ENCODE peak calls at places on chromosomes 16 and 17, in ten cellular contexts. One of them, this sample, is unnamed.

GRCh38 chr16:19555938-19556778 is 655 bp downstream of the VPS35L start:
- DNase-seq in CD4-positive, alpha-beta memory T cell: peak
- DNase-seq in effector CD4-positive, alpha-beta T cell: no peak
- DNase-seq in NCI-H69: peak
- DNase-seq in naive thymus-derived CD4-positive, alpha-beta T cell: peak
- DNase-seq in activated CD4-positive, alpha-beta T cell treated with anti-CD3 and anti-CD28 coated beads, Interleukin-2, amount 50 U/mL, for 1 hour: peak
- DNase-seq in NCI-H510A: no peak
- DNase-seq in choroid plexus epithelial cell: peak
- DNase-seq in AG09309: no peak
- DNase-seq in SK-N-SH: peak
- DNase-seq in this sample: peak

GRCh38 chr17:34139996-34140395 is 115.1 kb upstream of the CCL2 start:
- DNase-seq in NCI-H510A: no peak
- DNase-seq in SK-N-SH: no peak
- DNase-seq in NCI-H69: peak
- DNase-seq in AG09309: no peak
- DNase-seq in choroid plexus epithelial cell: no peak
- DNase-seq in CD4-positive, alpha-beta memory T cell: no peak
- DNase-seq in effector CD4-positive, alpha-beta T cell: no peak
- DNase-seq in naive thymus-derived CD4-positive, alpha-beta T cell: no peak
- DNase-seq in activated CD4-positive, alpha-beta T cell treated with anti-CD3 and anti-CD28 coated beads, Interleukin-2, amount 50 U/mL, for 1 hour: no peak
- DNase-seq in this sample: no peak

GRCh38 chr16:67966549-67967182 is 1.8 kb downstream of the SLC12A4 start:
- DNase-seq in SK-N-SH: no peak
- DNase-seq in CD4-positive, alpha-beta memory T cell: no peak
- DNase-seq in naive thymus-derived CD4-positive, alpha-beta T cell: no peak
- DNase-seq in NCI-H510A: no peak
- DNase-seq in effector CD4-positive, alpha-beta T cell: no peak
- DNase-seq in NCI-H69: peak
- DNase-seq in choroid plexus epithelial cell: peak
- DNase-seq in activated CD4-positive, alpha-beta T cell treated with anti-CD3 and anti-CD28 coated beads, Interleukin-2, amount 50 U/mL, for 1 hour: no peak
- DNase-seq in AG09309: no peak
- DNase-seq in this sample: no peak

GRCh38 chr17:28033972-28034714 is 8.3 kb upstream of the NLK start:
- DNase-seq in choroid plexus epithelial cell: peak
- DNase-seq in NCI-H510A: no peak
- DNase-seq in SK-N-SH: no peak
- DNase-seq in effector CD4-positive, alpha-beta T cell: no peak
- DNase-seq in AG09309: peak
- DNase-seq in CD4-positive, alpha-beta memory T cell: no peak
- DNase-seq in NCI-H69: peak
- DNase-seq in naive thymus-derived CD4-positive, alpha-beta T cell: no peak
- DNase-seq in activated CD4-positive, alpha-beta T cell treated with anti-CD3 and anti-CD28 coated beads, Interleukin-2, amount 50 U/mL, for 1 hour: no peak
- DNase-seq in this sample: no peak

GRCh38 chr16:49608095-49608494 is 234.5 kb downstream of the C16orf78 start:
- DNase-seq in NCI-H510A: peak
- DNase-seq in SK-N-SH: no peak
- DNase-seq in effector CD4-positive, alpha-beta T cell: no peak
- DNase-seq in CD4-positive, alpha-beta memory T cell: no peak
- DNase-seq in choroid plexus epithelial cell: peak
- DNase-seq in AG09309: no peak
- DNase-seq in activated CD4-positive, alpha-beta T cell treated with anti-CD3 and anti-CD28 coated beads, Interleukin-2, amount 50 U/mL, for 1 hour: no peak
- DNase-seq in naive thymus-derived CD4-positive, alpha-beta T cell: no peak
- DNase-seq in NCI-H69: peak
- DNase-seq in this sample: no peak

GRCh38 chr17:55264273-55264639 is 504 bp upstream of the HLF start:
- DNase-seq in NCI-H69: peak
- DNase-seq in AG09309: no peak
- DNase-seq in effector CD4-positive, alpha-beta T cell: no peak
- DNase-seq in activated CD4-positive, alpha-beta T cell treated with anti-CD3 and anti-CD28 coated beads, Interleukin-2, amount 50 U/mL, for 1 hour: no peak
- DNase-seq in CD4-positive, alpha-beta memory T cell: no peak
- DNase-seq in naive thymus-derived CD4-positive, alpha-beta T cell: no peak
- DNase-seq in NCI-H510A: no peak
- DNase-seq in choroid plexus epithelial cell: no peak
- DNase-seq in SK-N-SH: peak
- DNase-seq in this sample: no peak

GRCh38 chr16:71878911-71879310 is 5.1 kb downstream of the ZNF821 start:
- DNase-seq in naive thymus-derived CD4-positive, alpha-beta T cell: no peak
- DNase-seq in activated CD4-positive, alpha-beta T cell treated with anti-CD3 and anti-CD28 coated beads, Interleukin-2, amount 50 U/mL, for 1 hour: no peak
- DNase-seq in AG09309: no peak
- DNase-seq in NCI-H510A: no peak
- DNase-seq in effector CD4-positive, alpha-beta T cell: no peak
- DNase-seq in choroid plexus epithelial cell: no peak
- DNase-seq in SK-N-SH: no peak
- DNase-seq in CD4-positive, alpha-beta memory T cell: no peak
- DNase-seq in NCI-H69: no peak
- DNase-seq in this sample: no peak

GRCh38 chr17:27565874-27566672 is 64.9 kb upstream of the LGALS9 start:
- DNase-seq in effector CD4-positive, alpha-beta T cell: no peak
- DNase-seq in SK-N-SH: no peak
- DNase-seq in naive thymus-derived CD4-positive, alpha-beta T cell: no peak
- DNase-seq in CD4-positive, alpha-beta memory T cell: no peak
- DNase-seq in AG09309: no peak
- DNase-seq in NCI-H510A: no peak
- DNase-seq in activated CD4-positive, alpha-beta T cell treated with anti-CD3 and anti-CD28 coated beads, Interleukin-2, amount 50 U/mL, for 1 hour: no peak
- DNase-seq in choroid plexus epithelial cell: peak
- DNase-seq in NCI-H69: no peak
- DNase-seq in this sample: no peak

GRCh38 chr17:33178641-33179040 is 114.5 kb downstream of the ASIC2 start:
- DNase-seq in SK-N-SH: no peak
- DNase-seq in AG09309: no peak
- DNase-seq in naive thymus-derived CD4-positive, alpha-beta T cell: no peak
- DNase-seq in effector CD4-positive, alpha-beta T cell: no peak
- DNase-seq in NCI-H69: peak
- DNase-seq in NCI-H510A: no peak
- DNase-seq in CD4-positive, alpha-beta memory T cell: no peak
- DNase-seq in activated CD4-positive, alpha-beta T cell treated with anti-CD3 and anti-CD28 coated beads, Interleukin-2, amount 50 U/mL, for 1 hour: no peak
- DNase-seq in choroid plexus epithelial cell: no peak
- DNase-seq in this sample: no peak

GRCh38 chr16:78676351-78676750 is 576.9 kb downstream of the WWOX start:
- DNase-seq in CD4-positive, alpha-beta memory T cell: no peak
- DNase-seq in AG09309: no peak
- DNase-seq in SK-N-SH: no peak
- DNase-seq in NCI-H69: no peak
- DNase-seq in naive thymus-derived CD4-positive, alpha-beta T cell: no peak
- DNase-seq in NCI-H510A: no peak
- DNase-seq in effector CD4-positive, alpha-beta T cell: no peak
- DNase-seq in activated CD4-positive, alpha-beta T cell treated with anti-CD3 and anti-CD28 coated beads, Interleukin-2, amount 50 U/mL, for 1 hour: no peak
- DNase-seq in choroid plexus epithelial cell: no peak
- DNase-seq in this sample: no peak

GRCh38 chr17:20066253-20066652 is 57.1 kb downstream of the SPECC1 start:
- DNase-seq in AG09309: peak
- DNase-seq in NCI-H69: peak
- DNase-seq in choroid plexus epithelial cell: peak
- DNase-seq in NCI-H510A: no peak
- DNase-seq in effector CD4-positive, alpha-beta T cell: no peak
- DNase-seq in activated CD4-positive, alpha-beta T cell treated with anti-CD3 and anti-CD28 coated beads, Interleukin-2, amount 50 U/mL, for 1 hour: no peak
- DNase-seq in CD4-positive, alpha-beta memory T cell: no peak
- DNase-seq in SK-N-SH: no peak
- DNase-seq in naive thymus-derived CD4-positive, alpha-beta T cell: no peak
- DNase-seq in this sample: no peak

GRCh38 chr17:67672592-67672991 is 45.1 kb upstream of the NOL11 start:
- DNase-seq in choroid plexus epithelial cell: no peak
- DNase-seq in NCI-H510A: peak
- DNase-seq in CD4-positive, alpha-beta memory T cell: no peak
- DNase-seq in AG09309: no peak
- DNase-seq in naive thymus-derived CD4-positive, alpha-beta T cell: no peak
- DNase-seq in NCI-H69: peak
- DNase-seq in effector CD4-positive, alpha-beta T cell: no peak
- DNase-seq in activated CD4-positive, alpha-beta T cell treated with anti-CD3 and anti-CD28 coated beads, Interleukin-2, amount 50 U/mL, for 1 hour: no peak
- DNase-seq in SK-N-SH: no peak
- DNase-seq in this sample: no peak

GRCh38 chr17:79714129-79714528 is 16.6 kb upstream of the ENPP7 start:
- DNase-seq in NCI-H69: no peak
- DNase-seq in SK-N-SH: no peak
- DNase-seq in choroid plexus epithelial cell: no peak
- DNase-seq in naive thymus-derived CD4-positive, alpha-beta T cell: no peak
- DNase-seq in CD4-positive, alpha-beta memory T cell: no peak
- DNase-seq in NCI-H510A: no peak
- DNase-seq in activated CD4-positive, alpha-beta T cell treated with anti-CD3 and anti-CD28 coated beads, Interleukin-2, amount 50 U/mL, for 1 hour: no peak
- DNase-seq in AG09309: no peak
- DNase-seq in effector CD4-positive, alpha-beta T cell: no peak
- DNase-seq in this sample: no peak

GRCh38 chr17:72266099-72266852 is 145.5 kb downstream of the SOX9 start:
- DNase-seq in AG09309: no peak
- DNase-seq in NCI-H69: peak
- DNase-seq in activated CD4-positive, alpha-beta T cell treated with anti-CD3 and anti-CD28 coated beads, Interleukin-2, amount 50 U/mL, for 1 hour: no peak
- DNase-seq in NCI-H510A: no peak
- DNase-seq in choroid plexus epithelial cell: no peak
- DNase-seq in effector CD4-positive, alpha-beta T cell: no peak
- DNase-seq in CD4-positive, alpha-beta memory T cell: no peak
- DNase-seq in SK-N-SH: peak
- DNase-seq in naive thymus-derived CD4-positive, alpha-beta T cell: no peak
- DNase-seq in this sample: no peak

GRCh38 chr17:65707780-65708179 is 146.3 kb upstream of the AXIN2 start:
- DNase-seq in NCI-H69: no peak
- DNase-seq in effector CD4-positive, alpha-beta T cell: no peak
- DNase-seq in activated CD4-positive, alpha-beta T cell treated with anti-CD3 and anti-CD28 coated beads, Interleukin-2, amount 50 U/mL, for 1 hour: no peak
- DNase-seq in NCI-H510A: no peak
- DNase-seq in AG09309: no peak
- DNase-seq in choroid plexus epithelial cell: peak
- DNase-seq in SK-N-SH: no peak
- DNase-seq in CD4-positive, alpha-beta memory T cell: no peak
- DNase-seq in naive thymus-derived CD4-positive, alpha-beta T cell: no peak
- DNase-seq in this sample: no peak

GRCh38 chr16:85384831-85385462 is 228.2 kb upstream of the GSE1 start:
- DNase-seq in naive thymus-derived CD4-positive, alpha-beta T cell: no peak
- DNase-seq in effector CD4-positive, alpha-beta T cell: no peak
- DNase-seq in SK-N-SH: no peak
- DNase-seq in CD4-positive, alpha-beta memory T cell: no peak
- DNase-seq in activated CD4-positive, alpha-beta T cell treated with anti-CD3 and anti-CD28 coated beads, Interleukin-2, amount 50 U/mL, for 1 hour: no peak
- DNase-seq in NCI-H510A: peak
- DNase-seq in NCI-H69: peak
- DNase-seq in AG09309: no peak
- DNase-seq in choroid plexus epithelial cell: no peak
- DNase-seq in this sample: peak

GRCh38 chr16:1870365-1871082 is 1.4 kb downstream of the MEIOB start:
- DNase-seq in AG09309: peak
- DNase-seq in CD4-positive, alpha-beta memory T cell: no peak
- DNase-seq in NCI-H69: peak
- DNase-seq in NCI-H510A: no peak
- DNase-seq in SK-N-SH: no peak
- DNase-seq in naive thymus-derived CD4-positive, alpha-beta T cell: no peak
- DNase-seq in activated CD4-positive, alpha-beta T cell treated with anti-CD3 and anti-CD28 coated beads, Interleukin-2, amount 50 U/mL, for 1 hour: no peak
- DNase-seq in choroid plexus epithelial cell: peak
- DNase-seq in effector CD4-positive, alpha-beta T cell: no peak
- DNase-seq in this sample: no peak

This sample was measured in NAMALWA.